ENCODE peak calls at places on chromosomes 16 and 17, in six cellular contexts. A is OCI-LY7, V is hepatocyte, E is HCT116, Q is SK-N-SH, G is GM23338. H is an unnamed sample.

GRCh38 chr16:30786936-30787612 is at the start of gene ZNF629:
- DNase-seq in A (peak; percentile 39), V (peak; percentile 87), E (peak; percentile 39), Q (peak; percentile 97), G (peak; percentile 95), H (peak; percentile 78)

GRCh38 chr17:34201767-34202166 is 53.3 kb upstream of the CCL2 start:
- DNase-seq in A (no peak), V (no peak), E (no peak), Q (no peak), G (no peak), H (no peak)

GRCh38 chr16:27313422-27314160 is at the start of gene IL4R:
- DNase-seq in A (peak; percentile 72), V (peak; percentile 88), E (peak; percentile 22), Q (peak; percentile 74), G (peak; percentile 68), H (peak; percentile 91)

GRCh38 chr17:78709688-78710290 is 72.3 kb downstream of the CYTH1 start:
- DNase-seq in A (no peak), V (no peak), E (no peak), Q (no peak), G (no peak), H (no peak)

GRCh38 chr17:55774834-55775233 is 24.0 kb downstream of the PCTP start:
- DNase-seq in A (no peak), V (no peak), E (no peak), Q (no peak), G (no peak), H (no peak)

GRCh38 chr17:14741516-14741915 is 440.6 kb downstream of the HS3ST3B1 start:
- DNase-seq in A (no peak), V (no peak), E (no peak), Q (no peak), G (no peak), H (peak; percentile 42)

GRCh38 chr16:637081-638018 is 1.2 kb upstream of the METTL26 start:
- DNase-seq in A (peak; percentile 89), V (peak; percentile 97), E (no peak), Q (peak; percentile 100), G (peak; percentile 90), H (peak; percentile 94)

GRCh38 chr17:18381158-18381952 is 3.8 kb downstream of the EVPLL start:
- DNase-seq in A (no peak), V (no peak), E (no peak), Q (no peak), G (no peak), H (no peak)

GRCh38 chr17:5562172-5562571 is 22.1 kb downstream of the NLRP1 start:
- DNase-seq in A (no peak), V (no peak), E (no peak), Q (no peak), G (no peak), H (no peak)

GRCh38 chr17:47694818-47695663 is 1.1 kb downstream of the TBKBP1 start:
- DNase-seq in A (peak; percentile 59), V (peak; percentile 71), E (no peak), Q (peak; percentile 84), G (peak; percentile 71), H (peak; percentile 88)

GRCh38 chr17:6548034-6548433 is 8.3 kb downstream of the PITPNM3 start:
- DNase-seq in A (no peak), V (no peak), E (no peak), Q (no peak), G (no peak), H (no peak)

GRCh38 chr17:77602062-77602746 is 356.3 kb upstream of the TNRC6C start:
- DNase-seq in A (no peak), V (peak; percentile 58), E (no peak), Q (peak; percentile 59), G (no peak), H (peak; percentile 83)

GRCh38 chr17:33493566-33493965 is 200.5 kb upstream of the ASIC2 start:
- DNase-seq in A (no peak), V (no peak), E (no peak), Q (no peak), G (no peak), H (no peak)

GRCh38 chr16:3884398-3884797 is 3.9 kb upstream of the CREBBP start:
- DNase-seq in A (no peak), V (no peak), E (no peak), Q (peak; percentile 63), G (no peak), H (no peak)

GRCh38 chr16:78210305-78210704 is 110.9 kb downstream of the WWOX start:
- DNase-seq in A (no peak), V (no peak), E (peak; percentile 42), Q (no peak), G (peak; percentile 21), H (peak; percentile 51)

GRCh38 chr16:50367777-50368409 is 895 bp downstream of the BRD7 start:
- DNase-seq in A (no peak), V (no peak), E (no peak), Q (no peak), G (peak; percentile 33), H (peak; percentile 58)

GRCh38 chr17:61239261-61239660 is 160.4 kb upstream of the TBX2 start:
- DNase-seq in A (no peak), V (no peak), E (no peak), Q (no peak), G (no peak), H (no peak)

GRCh38 chr17:1107083-1107776 is 72.6 kb downstream of the ABR start:
- DNase-seq in A (no peak), V (no peak), E (no peak), Q (no peak), G (no peak), H (no peak)

GRCh38 chr16:68299571-68300453 is 10.9 kb downstream of the SLC7A6OS start:
- DNase-seq in A (no peak), V (no peak), E (no peak), Q (no peak), G (no peak), H (no peak)

GRCh38 chr17:78818932-78819331 is 21.7 kb downstream of the USP36 start:
- DNase-seq in A (no peak), V (no peak), E (no peak), Q (peak; percentile 51), G (no peak), H (no peak)

GRCh38 chr17:44348988-44349364 is 3.9 kb downstream of the GRN start:
- DNase-seq in A (no peak), V (no peak), E (no peak), Q (no peak), G (no peak), H (no peak)

GRCh38 chr16:66199189-66199588 is 167.3 kb upstream of the CDH5 start:
- DNase-seq in A (no peak), V (no peak), E (no peak), Q (no peak), G (no peak), H (peak; percentile 37)

GRCh38 chr17:1083451-1084187 is 86.7 kb downstream of the TIMM22 start:
- DNase-seq in A (no peak), V (no peak), E (no peak), Q (no peak), G (no peak), H (peak; percentile 51)

GRCh38 chr16:77599793-77600415 is 122.4 kb upstream of the NUDT7 start:
- DNase-seq in A (peak; percentile 34), V (peak; percentile 63), E (peak; percentile 19), Q (peak; percentile 30), G (peak; percentile 57), H (peak; percentile 62)

GRCh38 chr16:13839577-13839976 is 80.4 kb upstream of the ERCC4 start:
- DNase-seq in A (peak; percentile 2), V (no peak), E (no peak), Q (no peak), G (no peak), H (no peak)

GRCh38 chr16:11082860-11083388 is 138.6 kb downstream of the CLEC16A start:
- DNase-seq in A (no peak), V (no peak), E (no peak), Q (no peak), G (no peak), H (no peak)

GRCh38 chr17:65053354-65053881 is 3.1 kb downstream of the GNA13 start:
- DNase-seq in A (no peak), V (no peak), E (no peak), Q (no peak), G (no peak), H (no peak)

GRCh38 chr16:82580293-82580900 is 46.4 kb upstream of the CDH13 start:
- DNase-seq in A (peak; percentile 7), V (peak; percentile 40), E (peak; percentile 4), Q (peak; percentile 22), G (peak; percentile 34), H (peak; percentile 42)

GRCh38 chr17:40819528-40820125 is 2.8 kb downstream of the KRT10 start:
- DNase-seq in A (no peak), V (peak; percentile 28), E (no peak), Q (peak; percentile 19), G (no peak), H (peak; percentile 68)
- H3K9me2 ChIP-seq in A (no peaks in the 10 kb centered on the region), V (no peaks in the 10 kb centered on the region), E (no peaks in the 10 kb centered on the region), Q (no peaks in the 10 kb centered on the region), G (peaks cover 2% of the 10 kb centered on the region), H (no peaks in the 10 kb centered on the region)

GRCh38 chr16:84370723-84371552 is 2.6 kb downstream of the ATP2C2 start:
- DNase-seq in A (no peak), V (peak; percentile 51), E (no peak), Q (no peak), G (no peak), H (no peak)
- H3K9me2 ChIP-seq in A (no peaks in the 10 kb centered on the region), V (no peaks in the 10 kb centered on the region), E (no peaks in the 10 kb centered on the region), Q (no peaks in the 10 kb centered on the region), G (no peaks in the 10 kb centered on the region), H (no peaks in the 10 kb centered on the region)

GRCh38 chr16:57708168-57708567 is 13.6 kb downstream of the DRC7 start:
- DNase-seq in A (no peak), V (no peak), E (no peak), Q (no peak), G (no peak), H (no peak)

GRCh38 chr16:57713596-57713995 is 19.0 kb downstream of the DRC7 start:
- DNase-seq in A (no peak), V (no peak), E (no peak), Q (no peak), G (no peak), H (no peak)

GRCh38 chr16:57709663-57710062 is 15.1 kb downstream of the DRC7 start:
- DNase-seq in A (no peak), V (no peak), E (no peak), Q (no peak), G (no peak), H (no peak)

GRCh38 chr16:57711993-57712392 is 17.4 kb downstream of the DRC7 start:
- DNase-seq in A (no peak), V (no peak), E (no peak), Q (no peak), G (no peak), H (no peak)

GRCh38 chr16:57711331-57711730 is 16.7 kb downstream of the DRC7 start:
- DNase-seq in A (no peak), V (no peak), E (no peak), Q (no peak), G (no peak), H (no peak)
- H3K9me2 ChIP-seq in A (no peaks in the 10 kb centered on the region), V (no peaks in the 10 kb centered on the region), E (no peaks in the 10 kb centered on the region), Q (no peaks in the 10 kb centered on the region), G (no peaks in the 10 kb centered on the region), H (no peaks in the 10 kb centered on the region)

DNA sequence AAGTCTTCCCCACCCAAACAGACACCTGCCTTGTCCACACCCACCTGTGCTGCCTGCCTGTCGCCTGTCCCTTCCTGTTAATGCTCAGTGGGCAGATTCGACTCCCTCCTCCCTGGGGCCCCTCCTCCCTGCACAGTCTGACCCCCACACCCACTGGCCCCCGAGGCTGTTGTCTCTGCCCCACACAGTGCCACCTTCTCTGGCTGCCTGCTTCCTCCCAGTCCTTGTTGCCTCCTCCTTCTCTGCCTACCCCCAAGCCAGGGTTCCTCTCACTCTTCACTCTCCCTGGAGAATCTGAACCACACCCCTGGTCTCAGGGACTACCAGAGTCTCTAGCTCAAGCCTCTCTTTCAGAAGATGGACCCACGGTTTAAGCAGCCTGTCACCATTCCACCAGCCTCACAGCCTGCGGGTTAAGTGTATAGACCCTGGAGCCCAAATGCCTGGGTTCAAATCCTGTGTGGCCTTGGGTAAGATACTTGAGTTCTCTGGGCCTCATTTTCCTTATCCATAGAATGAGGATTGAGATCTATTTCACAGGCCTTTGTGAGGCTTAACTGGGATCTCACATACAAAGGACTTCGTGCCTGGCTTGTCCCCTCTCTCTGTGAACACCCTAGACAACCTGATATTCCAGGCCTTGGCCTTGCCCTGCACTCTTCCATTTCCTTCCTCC is 3.8 kb upstream of the ARHGAP23 start:
- DNase-seq in A (no peak), V (no peak), E (no peak), Q (no peak), G (no peak), H (no peak)
- H3K9me2 ChIP-seq in A (no peaks in the 10 kb centered on the region), V (no peaks in the 10 kb centered on the region), E (no peaks in the 10 kb centered on the region), Q (no peaks in the 10 kb centered on the region), G (no peaks in the 10 kb centered on the region), H (no peaks in the 10 kb centered on the region)

H was measured in GM23248.